ENCODE peak calls at places on chromosomes 5 and 9, in five cellular contexts. N is iPS-NIHi11; D is activated CD8-positive, alpha-beta memory T cell treated with anti-CD3 and anti-CD28 coated beads for 48 hours; F is activated T-cell treated with anti-CD3 and anti-CD28 coated beads, Interleukin-2, amount 50 U/mL, for 72 hours; B is AG08396. E is an unnamed sample.

GRCh38 chr5:163846512-163846911 is 341.1 kb downstream of the MAT2B start:
- DNase-seq in N (no peak), D (no peak), F (no peak), B (no peak), E (no peak)

GRCh38 chr9:4750021-4750673 is 9.1 kb upstream of the AK3 start:
- DNase-seq in N (peak), F (no peak), B (no peak), D (no peak), E (no peak)

GRCh38 chr5:169933127-169933526 is 47.2 kb downstream of the INSYN2B start:
- DNase-seq in N (no peak), D (no peak), B (no peak), F (no peak), E (no peak)

GRCh38 chr9:76333964-76334363 is 60.3 kb downstream of the RFK start:
- DNase-seq in N (no peak), F (no peak), B (no peak), D (no peak), E (no peak)

GRCh38 chr9:123997665-123998277 is 13.8 kb upstream of the LHX2 start:
- DNase-seq in F (no peak), D (no peak), B (no peak), N (no peak), E (no peak)

GRCh38 chr5:176532795-176533194 is 4.4 kb downstream of the RNF44 start:
- DNase-seq in F (no peak), B (no peak), N (no peak), D (no peak), E (no peak)

GRCh38 chr5:56412601-56413379 is 179.7 kb upstream of the ANKRD55 start:
- DNase-seq in F (peak), D (no peak), B (no peak), N (no peak), E (no peak)

GRCh38 chr5:133939668-133940067 is 28.8 kb downstream of the C5orf15 start:
- DNase-seq in F (no peak), B (no peak), N (no peak), D (no peak), E (no peak)

GRCh38 chr5:132024789-132025402 is 13.4 kb upstream of the ACSL6 start:
- DNase-seq in F (no peak), N (peak), B (no peak), D (no peak), E (no peak)

GRCh38 chr5:34511481-34511880 is 144.6 kb upstream of the RAI14 start:
- DNase-seq in F (no peak), B (no peak), N (no peak), D (no peak), E (no peak)

GRCh38 chr9:127991017-127991756 is 10.4 kb upstream of the EEIG1 start:
- DNase-seq in N (no peak), B (no peak), D (no peak), F (no peak), E (no peak)

GRCh38 chr9:99433555-99433954 is 211.5 kb downstream of the SEC61B start:
- DNase-seq in F (peak), B (peak), D (peak), N (peak), E (no peak)

GRCh38 chr5:24644757-24645156 is at the start of gene CDH10:
- DNase-seq in B (no peak), N (peak), D (no peak), F (no peak), E (peak)

GRCh38 chr5:95912029-95912428 is 49.6 kb downstream of the ELL2 start:
- DNase-seq in F (no peak), N (no peak), B (no peak), D (no peak), E (no peak)

GRCh38 chr5:39072915-39073758 is 1.1 kb downstream of the RICTOR start:
- DNase-seq in N (peak), F (peak), D (no peak), B (peak), E (peak)

GRCh38 chr5:31688515-31689092 is 49.7 kb downstream of the PDZD2 start:
- DNase-seq in F (no peak), N (no peak), D (no peak), B (no peak), E (no peak)

GRCh38 chr5:171965740-171966139 is 40.7 kb downstream of the FBXW11 start:
- DNase-seq in D (no peak), N (no peak), B (no peak), F (peak), E (no peak)

GRCh38 chr5:100595152-100595811 is 60.1 kb downstream of the FAM174A start:
- DNase-seq in B (peak), F (no peak), N (peak), D (no peak), E (no peak)

E was measured in neuronal stem cell.